ENCODE peak calls at places on chromosomes 13 and 19, in four cellular contexts. C is HCT116, S is GM23338, G is SK-N-SH. O is an unnamed sample. For H3K36me3, the result is how much of the 10 kb centered on the place peaks cover.

GRCh38 chr19:17681505-17682125 is 6.5 kb downstream of the UNC13A start:
- DNase-seq in S (peak), C (no peak), G (no peak), O (peak)

GRCh38 chr19:13788991-13789390 is 6.3 kb upstream of the ZSWIM4 start:
- DNase-seq in C (no peak), G (no peak), S (no peak), O (no peak)

GRCh38 chr13:79547821-79548220 is 66.9 kb downstream of the NDFIP2 start:
- DNase-seq in S (no peak), G (no peak), C (no peak), O (no peak)

GRCh38 chr13:54636231-54636630 is 1607.6 kb downstream of the OLFM4 start:
- DNase-seq in S (no peak), C (no peak), G (no peak), O (no peak)

GRCh38 chr13:26422036-26422435 is 135.4 kb upstream of the WASF3 start:
- DNase-seq in S (no peak), G (no peak), C (no peak), O (no peak)

GRCh38 chr19:38190793-38191192 is 33.2 kb downstream of the DPF1 start:
- DNase-seq in S (no peak), G (no peak), C (no peak), O (no peak)

GRCh38 chr13:50085063-50085462 is 69.8 kb downstream of the KCNRG start:
- DNase-seq in S (peak), G (no peak), C (no peak), O (no peak)

GRCh38 chr13:23999411-23999810 is 102.1 kb upstream of the C1QTNF9B start:
- DNase-seq in G (no peak), S (no peak), C (no peak), O (no peak)

GRCh38 chr19:18415177-18415867 is 3.9 kb upstream of the SSBP4 start:
- DNase-seq in S (no peak), G (no peak), C (no peak), O (peak)

GRCh38 chr13:97653741-97654140 is 219.8 kb downstream of the RAP2A start:
- DNase-seq in G (no peak), C (no peak), S (no peak), O (peak)

GRCh38 chr13:30303269-30303668 is 4.1 kb downstream of the KATNAL1 start:
- DNase-seq in C (no peak), S (no peak), G (no peak), O (no peak)

GRCh38 chr19:28130066-28130511 is 1082.9 kb downstream of the UQCRFS1 start:
- DNase-seq in G (no peak), S (no peak), C (no peak), O (no peak)

GRCh38 chr13:80438521-80438920 is 97.6 kb upstream of the SPRY2 start:
- DNase-seq in C (no peak), S (no peak), G (no peak), O (no peak)

GRCh38 chr19:38047048-38047435 is 140.0 kb downstream of the SIPA1L3 start:
- DNase-seq in C (no peak), G (no peak), S (no peak), O (no peak)

GRCh38 chr19:19956431-19957075 is 55.8 kb downstream of the ZNF93 start:
- DNase-seq in S (peak), G (no peak), C (no peak), O (no peak)

GRCh38 chr13:89239361-89240127 is 1568.4 kb downstream of the SLITRK5 start:
- DNase-seq in S (no peak), G (no peak), C (no peak), O (no peak)

GRCh38 chr13:109576331-109576813 is 210.0 kb downstream of the IRS2 start:
- DNase-seq in G (no peak), S (no peak), C (no peak), O (no peak)

GRCh38 chr13:43757266-43757665 is 29.5 kb downstream of the ENOX1 start:
- DNase-seq in S (no peak), C (no peak), G (no peak), O (no peak)

GRCh38 chr13:99816321-99816720 is 155.2 kb downstream of the ZIC5 start:
- DNase-seq in G (no peak), S (no peak), C (no peak), O (no peak)

GRCh38 chr19:1001538-1002166 is 1.4 kb downstream of the GRIN3B start:
- DNase-seq in S (peak), G (peak), C (no peak), O (no peak)

GRCh38 chr19:48000846-48001245 is 6.4 kb downstream of the ELSPBP1 start:
- DNase-seq in C (no peak), G (no peak), S (peak), O (no peak)

GRCh38 chr19:13839938-13840750 is 36.8 kb upstream of the NANOS3 start:
- DNase-seq in G (no peak), S (no peak), C (no peak), O (no peak)

GRCh38 chr13:27280009-27280646 is 9.5 kb downstream of the RASL11A start:
- DNase-seq in C (no peak), S (no peak), G (no peak), O (no peak)

GRCh38 chr19:33346665-33347064 is 26.8 kb upstream of the CEBPG start:
- DNase-seq in G (no peak), C (no peak), S (no peak), O (no peak)

GRCh38 chr19:36916991-36917390 is 859 bp downstream of the ZNF568 start:
- DNase-seq in S (peak), C (no peak), G (peak), O (no peak)
- H3K36me3 ChIP-seq in S (under half), C (under half), G (half or more), O (under half)

GRCh38 chr19:45099465-45100201 is 6.7 kb downstream of the PPP1R37 start:
- DNase-seq in C (no peak), S (no peak), G (no peak), O (no peak)
- H3K27ac ChIP-seq in C (no peak), S (peak), G (no peak), O (peak)

DNA sequence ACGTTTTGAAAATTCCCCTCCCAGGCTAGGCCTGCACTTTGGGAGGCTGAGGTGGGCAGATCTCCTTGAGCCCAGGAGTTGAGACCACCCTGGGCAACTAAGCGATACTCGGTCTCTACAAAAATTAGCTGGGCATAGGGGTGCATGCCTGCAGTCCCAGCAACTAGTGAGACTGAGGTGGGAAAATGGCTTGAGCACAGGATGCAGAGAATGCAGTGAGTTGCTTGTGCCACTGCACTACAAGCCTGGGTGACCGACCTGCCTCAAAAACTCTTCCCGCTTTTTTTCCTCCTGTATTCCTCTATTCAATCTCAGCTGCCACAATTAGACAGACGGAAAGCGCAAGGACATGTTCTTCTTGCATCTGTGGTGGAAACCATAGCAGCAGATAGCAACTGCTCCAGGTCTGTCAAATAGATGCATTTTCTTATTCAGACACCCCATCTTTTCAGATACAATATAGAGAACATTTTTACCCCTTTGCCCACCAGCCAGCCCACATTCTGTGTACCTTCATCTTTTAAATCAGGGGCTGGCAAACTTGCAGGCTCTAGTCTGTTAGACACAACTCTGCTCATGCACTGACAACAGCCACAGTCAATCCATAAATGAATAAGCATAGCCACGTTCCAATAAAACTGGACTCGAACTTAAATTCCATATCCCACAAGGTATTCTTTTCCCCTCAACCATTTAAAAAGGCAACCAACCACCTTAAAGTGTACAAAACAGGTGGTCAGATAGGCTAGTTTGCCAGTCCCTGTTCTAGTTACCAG is 4.8 kb downstream of the TPT1 start:
- DNase-seq in S (peak), G (no peak), C (no peak), O (no peak)
- TF ChIP-seq POLR2AphosphoS5 in S (peak), G (no peak), C (peak), O (no peak)

GRCh38 chr19:44988896-44989563 is 12.2 kb upstream of the RELB start:
- DNase-seq in C (peak), S (peak), G (peak), O (no peak)
- H3K36me3 ChIP-seq in C (under half), S (under half), G (under half), O (under half)

DNA sequence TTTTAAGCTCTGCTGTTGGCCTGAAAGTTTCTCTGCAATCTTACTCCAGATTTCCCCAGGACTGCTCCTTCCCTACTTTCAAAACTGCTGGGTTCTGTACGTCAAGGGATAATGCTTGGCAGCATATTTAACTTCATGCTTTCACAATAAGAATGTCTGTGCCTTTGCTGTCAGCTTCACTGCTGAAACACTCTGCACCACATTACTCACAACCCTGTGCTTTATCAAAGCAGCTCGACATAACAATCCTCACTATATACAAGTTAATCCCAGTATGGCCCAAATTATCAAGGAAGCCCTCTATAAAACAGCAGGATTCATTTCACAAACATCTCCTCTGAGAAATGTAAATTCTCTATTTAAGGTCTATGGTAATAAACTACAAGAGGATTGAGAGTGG is 17.5 kb downstream of the LATS2 start:
- DNase-seq in C (no peak), G (no peak), S (no peak), O (no peak)
- H3K27ac ChIP-seq in C (no peak), G (peak), S (no peak), O (peak)

O was measured in SK-N-MC.